ENCODE peak calls at places on chromosomes 13 and 19, in ten cellular contexts. H is fibroblast of mammary gland; N is cardiac muscle cell; U is tibial nerve; Y is AG10803; A is B cell; S is esophagus squamous epithelium; P is Calu3; J is GM12878; L is activated CD8-positive, alpha-beta T cell treated with anti-CD3 and anti-CD28 coated beads for 36 hours. C is an unnamed sample.

GRCh38 chr19:17948967-17949930 is 16.4 kb downstream of the CCDC124 start:
- DNase-seq in L (peak), J (no peak), P (no peak), H (no peak), S (no peak), N (no peak), Y (no peak), A (no peak), U (no peak), C (peak)

GRCh38 chr19:10003271-10003670 is 7.0 kb downstream of the COL5A3 start:
- DNase-seq in N (no peak), L (no peak), S (no peak), U (no peak), A (no peak), P (no peak), H (no peak), Y (no peak), J (no peak), C (no peak)

GRCh38 chr19:54168174-54168917 is 4.6 kb downstream of the TMC4 start:
- DNase-seq in U (peak), L (peak), J (no peak), S (no peak), Y (peak), N (peak), H (peak), A (peak), P (peak), C (peak)

GRCh38 chr13:31807090-31807541 is 67.8 kb downstream of the RXFP2 start:
- DNase-seq in A (no peak), N (no peak), U (no peak), P (no peak), Y (peak), H (peak), S (no peak), J (no peak), L (peak), C (no peak)

GRCh38 chr13:31209172-31209818 is 9.5 kb downstream of the B3GLCT start:
- DNase-seq in N (peak), L (peak), A (no peak), J (no peak), U (peak), Y (peak), S (no peak), H (peak), P (no peak), C (no peak)

GRCh38 chr13:49810825-49811526 is 18.5 kb upstream of the KPNA3 start:
- DNase-seq in A (no peak), L (no peak), U (no peak), Y (peak), N (peak), H (peak), S (no peak), J (no peak), P (no peak), C (peak)

GRCh38 chr19:21851596-21852345 is 15.8 kb upstream of the ZNF43 start:
- DNase-seq in A (peak), Y (peak), N (peak), L (peak), H (peak), P (peak), J (no peak), U (peak), S (peak), C (peak)

GRCh38 chr13:63184693-63185092 is 1769.0 kb upstream of the PCDH20 start:
- DNase-seq in Y (peak), U (no peak), H (peak), J (no peak), L (no peak), P (no peak), A (no peak), N (peak), S (no peak), C (no peak)

GRCh38 chr19:33394006-33394722 is 20.7 kb downstream of the CEBPG start:
- DNase-seq in H (peak), N (no peak), Y (peak), U (peak), J (no peak), A (no peak), P (no peak), S (no peak), L (no peak), C (no peak)

GRCh38 chr13:26523007-26523406 is 34.5 kb upstream of the WASF3 start:
- DNase-seq in A (no peak), L (no peak), J (no peak), S (no peak), Y (no peak), N (no peak), U (no peak), H (no peak), P (no peak), C (no peak)

GRCh38 chr13:95154441-95154886 is 146.8 kb downstream of the ABCC4 start:
- DNase-seq in U (no peak), L (no peak), H (peak), P (no peak), J (no peak), A (no peak), Y (peak), S (no peak), N (no peak), C (no peak)

GRCh38 chr19:17975032-17975431 is 8.1 kb downstream of the KCNN1 start:
- DNase-seq in A (no peak), L (no peak), S (no peak), P (no peak), U (no peak), Y (no peak), J (no peak), H (no peak), N (no peak), C (no peak)

GRCh38 chr19:46351241-46352041 is 4.6 kb downstream of the PPP5C start:
- DNase-seq in L (peak), Y (peak), A (no peak), J (no peak), S (no peak), N (no peak), P (peak), H (peak), U (no peak), C (peak)

GRCh38 chr13:103883698-103884097 is 817.5 kb upstream of the SLC10A2 start:
- DNase-seq in U (no peak), P (no peak), L (no peak), Y (no peak), J (no peak), N (peak), A (no peak), S (no peak), H (peak), C (no peak)

GRCh38 chr13:19634129-19634740 is 776 bp downstream of the MPHOSPH8 start:
- DNase-seq in U (peak), P (no peak), N (peak), H (peak), A (no peak), Y (peak), J (no peak), S (no peak), L (no peak), C (no peak)

GRCh38 chr19:15123900-15124299 is 16.7 kb downstream of the SYDE1 start:
- DNase-seq in U (no peak), N (no peak), S (no peak), J (no peak), A (no peak), P (no peak), L (no peak), Y (peak), H (no peak), C (no peak)

GRCh38 chr13:102642475-102642874 is 45.7 kb downstream of the TPP2 start:
- DNase-seq in S (no peak), U (no peak), P (no peak), H (peak), L (no peak), J (no peak), Y (no peak), A (no peak), N (no peak), C (no peak)

GRCh38 chr13:51919531-51919930 is 57.8 kb downstream of the CCDC70 start:
- DNase-seq in A (no peak), N (no peak), H (no peak), U (no peak), S (no peak), P (no peak), Y (no peak), J (no peak), L (no peak), C (no peak)

GRCh38 chr19:18110833-18111232 is 13.3 kb downstream of the MAST3 start:
- DNase-seq in A (no peak), S (no peak), H (no peak), J (no peak), N (no peak), L (no peak), Y (no peak), P (no peak), U (no peak), C (no peak)

GRCh38 chr13:25738797-25739196 is 313.0 kb downstream of the SHISA2 start:
- DNase-seq in J (no peak), N (no peak), S (no peak), L (no peak), H (no peak), U (no peak), P (no peak), A (no peak), Y (no peak), C (no peak)

GRCh38 chr19:12779162-12779993 is 4.0 kb upstream of the HOOK2 start:
- DNase-seq in H (peak), U (no peak), L (peak), J (no peak), N (peak), P (peak), Y (peak), S (no peak), A (no peak), C (no peak)

GRCh38 chr19:34428549-34429285 is 536 bp downstream of the UBA2 start:
- DNase-seq in H (peak), P (peak), J (no peak), Y (peak), N (peak), A (no peak), S (no peak), U (peak), L (peak), C (peak)

GRCh38 chr19:15623711-15624318 is 8.8 kb downstream of the CYP4F8 start:
- DNase-seq in S (no peak), J (no peak), U (no peak), L (peak), H (no peak), N (no peak), P (peak), Y (no peak), A (no peak), C (no peak)

GRCh38 chr19:6229951-6230712 is 49.6 kb downstream of the MLLT1 start:
- DNase-seq in Y (no peak), U (no peak), N (no peak), P (no peak), L (no peak), A (no peak), S (no peak), H (no peak), J (no peak), C (no peak)

GRCh38 chr13:60757481-60757880 is 360.5 kb downstream of the TDRD3 start:
- DNase-seq in L (no peak), N (no peak), P (no peak), S (no peak), J (no peak), H (no peak), Y (no peak), U (no peak), A (no peak), C (no peak)

GRCh38 chr13:60754211-60754610 is 357.2 kb downstream of the TDRD3 start:
- DNase-seq in J (no peak), S (no peak), Y (no peak), P (no peak), U (no peak), L (no peak), A (no peak), H (no peak), N (no peak), C (no peak)

GRCh38 chr13:60756306-60756705 is 359.3 kb downstream of the TDRD3 start:
- DNase-seq in N (no peak), A (no peak), H (no peak), J (no peak), P (no peak), L (no peak), S (no peak), Y (peak), U (no peak), C (no peak)

GRCh38 chr13:60754691-60755090 is 357.7 kb downstream of the TDRD3 start:
- DNase-seq in Y (no peak), H (no peak), N (no peak), S (no peak), P (no peak), A (no peak), L (no peak), U (no peak), J (no peak), C (no peak)

GRCh38 chr13:60755380-60756163 is 358.6 kb downstream of the TDRD3 start:
- DNase-seq in U (no peak), L (no peak), A (no peak), Y (no peak), H (no peak), J (no peak), S (no peak), P (no peak), N (peak), C (no peak)
- TF ChIP-seq CTCF in U (no peak), L (no peak), A (no peak), Y (no peak), H (no peak), J (no peak), S (no peak), P (no peak), N (no peak), C (no peak)

GRCh38 chr13:36981156-36981743 is 17.9 kb downstream of the ALG5 start:
- DNase-seq in S (no peak), P (no peak), J (no peak), A (no peak), H (peak), L (no peak), Y (peak), U (no peak), N (peak), C (peak)
- TF ChIP-seq CTCF in S (peak), P (peak), J (peak), A (peak), H (peak), L (peak), Y (peak), U (peak), N (peak), C (peak)

DNA sequence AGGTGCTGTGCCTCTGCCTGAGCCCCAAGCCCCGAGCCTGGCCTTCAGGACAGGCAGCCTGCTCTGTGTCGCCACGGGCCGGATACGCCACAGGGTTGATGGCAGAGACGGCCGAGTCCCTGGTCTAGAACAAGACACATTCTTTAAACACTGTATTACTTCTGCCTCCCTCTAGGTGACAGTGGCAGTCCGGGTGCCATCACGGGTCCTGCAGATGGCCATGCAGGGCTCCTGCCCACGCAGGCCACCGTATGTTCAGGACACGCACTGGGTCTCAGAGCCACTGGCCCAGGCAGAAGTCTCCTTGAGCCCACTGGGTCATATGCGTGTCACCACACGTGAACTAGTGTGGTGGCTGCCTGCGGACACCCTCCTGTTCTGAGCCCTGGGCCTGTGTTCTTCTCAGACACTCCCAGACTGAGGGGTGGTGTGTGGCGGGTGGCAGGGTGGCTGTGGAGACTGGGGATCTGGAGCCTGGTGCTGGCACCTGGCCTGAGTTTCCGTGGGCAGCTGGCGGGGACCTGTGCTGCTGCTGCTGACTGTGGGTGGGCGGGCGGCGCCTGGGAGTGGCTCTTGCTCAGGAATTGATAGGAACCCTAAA is 4.4 kb downstream of the PLEKHJ1 start:
- DNase-seq in N (no peak), J (no peak), L (no peak), A (no peak), Y (no peak), U (no peak), S (no peak), P (peak), H (no peak), C (no peak)
- TF ChIP-seq CTCF in N (no peak), J (peak), L (no peak), A (no peak), Y (peak), U (peak), S (no peak), P (no peak), H (no peak), C (peak)

GRCh38 chr19:11111771-11112144 is 22.5 kb downstream of the LDLR start:
- DNase-seq in A (no peak), H (no peak), N (no peak), Y (no peak), L (no peak), J (no peak), U (no peak), P (no peak), S (no peak), C (no peak)
- TF ChIP-seq CTCF in A (no peak), H (no peak), N (no peak), Y (no peak), L (no peak), J (no peak), U (no peak), P (no peak), S (no peak), C (no peak)

GRCh38 chr13:98598043-98598442 is 21.1 kb upstream of the STK24 start:
- DNase-seq in U (no peak), N (no peak), P (no peak), Y (no peak), H (peak), S (no peak), A (no peak), L (no peak), J (no peak), C (no peak)
- TF ChIP-seq CTCF in U (no peak), N (peak), P (no peak), Y (peak), H (peak), S (no peak), A (no peak), L (no peak), J (no peak), C (no peak)

GRCh38 chr19:14089662-14090508 is 666 bp downstream of the SAMD1 start:
- DNase-seq in J (no peak), S (no peak), N (peak), Y (peak), L (peak), U (peak), H (peak), P (peak), A (no peak), C (peak)
- TF ChIP-seq CTCF in J (no peak), S (peak), N (no peak), Y (no peak), L (no peak), U (peak), H (no peak), P (no peak), A (peak), C (peak)

DNA sequence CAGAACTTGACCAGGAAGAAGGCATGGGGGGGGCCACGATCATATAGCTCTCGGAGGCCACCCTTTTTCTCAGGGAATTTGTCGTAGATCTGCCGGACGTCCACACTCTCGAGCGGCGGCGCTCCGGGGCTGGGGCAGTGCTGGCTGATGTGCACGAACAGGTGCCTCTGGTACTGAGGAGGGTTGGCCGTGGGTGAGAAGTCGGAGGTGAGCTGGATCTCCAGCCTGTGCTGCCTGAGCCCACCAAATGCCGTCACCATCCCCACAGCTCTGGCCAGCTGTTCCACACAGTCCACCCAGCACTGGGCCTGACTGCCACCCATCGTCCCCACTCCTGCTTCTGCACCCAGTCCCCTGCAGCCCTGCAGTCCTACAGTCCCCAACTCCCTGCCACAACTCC is 12.0 kb downstream of the CD37 start:
- DNase-seq in L (no peak), N (no peak), H (no peak), P (no peak), Y (no peak), U (no peak), J (no peak), A (no peak), S (no peak), C (no peak)
- TF ChIP-seq CTCF in L (no peak), N (no peak), H (no peak), P (no peak), Y (no peak), U (no peak), J (no peak), A (no peak), S (no peak), C (no peak)

GRCh38 chr13:97342936-97343335 is 91.0 kb upstream of the RAP2A start:
- DNase-seq in L (no peak), P (no peak), A (no peak), Y (no peak), S (no peak), U (no peak), H (no peak), N (no peak), J (no peak), C (no peak)
- TF ChIP-seq CTCF in L (no peak), P (no peak), A (no peak), Y (no peak), S (no peak), U (no peak), H (no peak), N (no peak), J (no peak), C (no peak)

GRCh38 chr19:40804783-40805242 is 5.8 kb downstream of the EGLN2 start:
- DNase-seq in Y (no peak), U (no peak), S (no peak), L (no peak), H (no peak), N (no peak), P (no peak), J (no peak), A (no peak), C (no peak)
- TF ChIP-seq CTCF in Y (peak), U (no peak), S (no peak), L (no peak), H (no peak), N (peak), P (no peak), J (peak), A (no peak), C (no peak)

DNA sequence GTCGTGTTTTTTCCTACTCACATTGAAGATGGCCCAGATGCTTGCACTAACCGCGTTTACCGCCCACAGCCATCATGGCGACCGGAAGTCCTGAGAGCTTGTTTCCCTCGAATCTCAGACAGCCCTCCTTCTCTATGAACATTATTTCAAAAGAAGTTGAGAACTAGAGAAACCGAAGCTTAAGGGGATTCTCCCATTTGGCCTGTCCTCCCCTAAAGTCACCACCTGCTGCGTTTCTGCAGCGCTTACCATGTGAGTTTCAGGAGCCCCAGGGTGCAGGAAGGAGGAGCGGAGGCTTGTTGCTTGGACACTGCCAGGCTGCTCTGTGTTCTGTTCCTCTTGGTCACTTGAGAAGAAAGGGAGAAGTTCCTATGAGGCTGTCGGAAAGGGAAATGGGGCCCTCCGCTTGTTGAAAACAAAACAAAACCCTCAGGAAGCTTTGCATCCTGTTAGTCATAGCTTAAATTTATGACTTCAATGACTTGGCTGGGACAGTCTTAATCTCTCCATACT is 6.2 kb downstream of the CARD8 start:
- DNase-seq in L (peak), H (no peak), J (peak), S (no peak), N (no peak), U (peak), A (peak), P (no peak), Y (no peak), C (peak)
- TF ChIP-seq CTCF in L (no peak), H (no peak), J (no peak), S (no peak), N (no peak), U (no peak), A (no peak), P (no peak), Y (no peak), C (no peak)

C was measured in GM13977.